ENCODE peak calls at places on chromosome 21, in seven cellular contexts. S is NAMALWA; X is COR-L47; U is hypothalamus; A is activated CD8-positive, alpha-beta T cell treated with anti-CD3 and anti-CD28 coated beads for 36 hours; J is LoVo; E is NCI-H1436. D is an unnamed sample.
A peak's percentile ranks its signal among the peaks of the same experiment; 100 is the strongest.

GRCh38 chr21:44871576-44872265 is 1.8 kb downstream of the PTTG1IP start:
- DNase-seq in S (no peak), X (no peak), U (no peak), A (no peak), J (peak; percentile 74), E (no peak), D (peak; percentile 52)

GRCh38 chr21:41823166-41823565 is 56.0 kb downstream of the PRDM15 start:
- DNase-seq in S (no peak), X (no peak), U (no peak), A (no peak), J (no peak), E (no peak), D (no peak)

GRCh38 chr21:18991846-18992245 is 588.3 kb upstream of the TMPRSS15 start:
- DNase-seq in S (no peak), X (no peak), U (no peak), A (no peak), J (no peak), E (no peak), D (no peak)

GRCh38 chr21:37292946-37293345 is 25.8 kb upstream of the VPS26C start:
- DNase-seq in S (no peak), X (no peak), U (no peak), A (no peak), J (no peak), E (no peak), D (no peak)

GRCh38 chr21:44965251-44966022 is 25.6 kb downstream of the SLX9 start:
- DNase-seq in S (no peak), X (no peak), U (no peak), A (peak; percentile 45), J (no peak), E (no peak), D (no peak)

GRCh38 chr21:29075706-29076447 is 2.4 kb upstream of the CCT8 start:
- DNase-seq in S (no peak), X (no peak), U (no peak), A (peak; percentile 28), J (no peak), E (no peak), D (no peak)

GRCh38 chr21:28111151-28111619 is 881.5 kb downstream of the LTN1 start:
- DNase-seq in S (no peak), X (no peak), U (no peak), A (no peak), J (no peak), E (no peak), D (no peak)

GRCh38 chr21:45545236-45545570 is 3.0 kb upstream of the SLC19A1 start:
- DNase-seq in S (no peak), X (no peak), U (no peak), A (no peak), J (no peak), E (no peak), D (no peak)

GRCh38 chr21:14690886-14691285 is 144.8 kb upstream of the SAMSN1 start:
- DNase-seq in S (no peak), X (no peak), U (no peak), A (no peak), J (no peak), E (no peak), D (no peak)

GRCh38 chr21:35458406-35458805 is 409.3 kb upstream of the RUNX1 start:
- DNase-seq in S (no peak), X (no peak), U (no peak), A (no peak), J (no peak), E (no peak), D (no peak)

GRCh38 chr21:43979654-43980053 is 32.5 kb upstream of the TRAPPC10 start:
- DNase-seq in S (no peak), X (no peak), U (no peak), A (no peak), J (no peak), E (no peak), D (no peak)

GRCh38 chr21:29827647-29828046 is 112.1 kb downstream of the GRIK1 start:
- DNase-seq in S (no peak), X (no peak), U (no peak), A (no peak), J (no peak), E (no peak), D (no peak)

GRCh38 chr21:28543975-28544374 is 448.7 kb downstream of the LTN1 start:
- DNase-seq in S (no peak), X (no peak), U (no peak), A (no peak), J (no peak), E (no peak), D (no peak)

GRCh38 chr21:43645414-43645891 is 13.8 kb downstream of the HSF2BP start:
- DNase-seq in S (peak; percentile 86), X (peak; percentile 32), U (no peak), A (peak; percentile 47), J (no peak), E (peak; percentile 45), D (no peak)

GRCh38 chr21:44765231-44766013 is 36.2 kb downstream of the UBE2G2 start:
- DNase-seq in S (peak; percentile 19), X (peak; percentile 77), U (no peak), A (peak; percentile 62), J (peak; percentile 33), E (no peak), D (no peak)

GRCh38 chr21:14235101-14235500 is 19.1 kb downstream of the RBM11 start:
- DNase-seq in S (no peak), X (no peak), U (no peak), A (no peak), J (no peak), E (no peak), D (no peak)

GRCh38 chr21:44510508-44511218 is 29.3 kb downstream of the KRTAP10-1 start:
- DNase-seq in S (peak; percentile 69), X (peak; percentile 63), U (no peak), A (peak; percentile 78), J (peak; percentile 68), E (peak; percentile 76), D (no peak)

GRCh38 chr21:42171091-42172053 is 47.6 kb upstream of the ABCG1 start:
- DNase-seq in S (no peak), X (peak; percentile 81), U (no peak), A (no peak), J (peak; percentile 78), E (no peak), D (peak; percentile 45)

GRCh38 chr21:43907751-43908150 is 42.7 kb downstream of the AGPAT3 start:
- DNase-seq in S (no peak), X (no peak), U (no peak), A (no peak), J (no peak), E (no peak), D (no peak)

GRCh38 chr21:33541756-33542639 is at the start of gene GART:
- DNase-seq in S (peak; percentile 91), X (peak; percentile 85), U (peak; percentile 46), A (peak; percentile 87), J (peak; percentile 89), E (peak; percentile 87), D (peak; percentile 73)

GRCh38 chr21:36022704-36023103 is 37.6 kb downstream of the SETD4 start:
- DNase-seq in S (no peak), X (no peak), U (no peak), A (no peak), J (no peak), E (no peak), D (no peak)

GRCh38 chr21:45280178-45280821 is 7.4 kb downstream of the POFUT2 start:
- DNase-seq in S (no peak), X (no peak), U (no peak), A (no peak), J (no peak), E (no peak), D (no peak)

GRCh38 chr21:26116456-26117011 is 54.0 kb downstream of the APP start:
- DNase-seq in S (no peak), X (no peak), U (no peak), A (no peak), J (no peak), E (no peak), D (no peak)

GRCh38 chr21:41368361-41369104 is 6.7 kb downstream of the MX2 start:
- DNase-seq in S (peak; percentile 54), X (no peak), U (no peak), A (no peak), J (no peak), E (no peak), D (no peak)